ENCODE peak calls at places on chromosomes 2 and 18, in seven cellular contexts. Q, P, X, R, U, M and B are unnamed samples.

GRCh38 chr2:241271641-241272297 is 43.7 kb downstream of the HDLBP start:
- DNase-seq in Q (peak), P (peak), X (peak), U (peak), M (peak), R (peak), B (peak)

GRCh38 chr2:71783215-71783614 is 329.9 kb downstream of the DYSF start:
- DNase-seq in U (no peak), Q (no peak), M (no peak), X (no peak), P (no peak), R (no peak), B (no peak)

GRCh38 chr2:175097297-175097696 is 70.7 kb downstream of the ATF2 start:
- DNase-seq in M (no peak), R (no peak), U (peak), X (no peak), P (peak), Q (no peak), B (no peak)

GRCh38 chr2:232610081-232610480 is 23.3 kb upstream of the EFHD1 start:
- DNase-seq in Q (no peak), R (no peak), U (no peak), M (no peak), P (no peak), X (no peak), B (no peak)

GRCh38 chr2:232611559-232612218 is 21.7 kb upstream of the EFHD1 start:
- DNase-seq in Q (peak), U (peak), R (peak), X (peak), P (peak), M (peak), B (peak)

GRCh38 chr2:189483571-189484415 is 42.5 kb downstream of the WDR75 start:
- DNase-seq in P (no peak), R (no peak), U (no peak), M (no peak), Q (no peak), X (no peak), B (no peak)

GRCh38 chr2:207533609-207534008 is 3.8 kb downstream of the CREB1 start:
- DNase-seq in U (no peak), Q (no peak), P (peak), M (no peak), X (no peak), R (no peak), B (no peak)

GRCh38 chr18:25164837-25165791 is 186.9 kb downstream of the ZNF521 start:
- DNase-seq in M (peak), P (peak), U (no peak), X (no peak), Q (peak), R (no peak), B (no peak)

GRCh38 chr2:12607971-12608370 is 108.8 kb upstream of the TRIB2 start:
- DNase-seq in X (no peak), P (no peak), U (no peak), Q (no peak), M (no peak), R (no peak), B (no peak)